ENCODE peak calls at places on chromosomes 11 and 22, in ten cellular contexts. K is foreskin keratinocyte; S is SK-N-SH; O is transverse colon; P is ascending aorta; R is neuronal stem cell; V is pancreas; G is uterus; E is ovary; T is CD8-positive, alpha-beta memory T cell. U is an unnamed sample. For H3K4me1, the result is how much of the 10 kb centered on the place peaks cover.

GRCh38 chr11:130181295-130182272 is 22.0 kb downstream of the ST14 start:
- DNase-seq in R (no peak), E (no peak), T (no peak), S (no peak), P (no peak), G (no peak), O (peak), K (peak), V (peak), U (no peak)

GRCh38 chr11:133311230-133311629 is 221.1 kb downstream of the OPCML start:
- DNase-seq in G (no peak), O (no peak), K (no peak), T (no peak), P (no peak), E (no peak), S (no peak), V (no peak), R (no peak), U (no peak)

GRCh38 chr11:10459029-10459970 is 4.2 kb downstream of the AMPD3 start:
- DNase-seq in S (no peak), E (no peak), P (no peak), R (no peak), G (no peak), T (peak), V (no peak), K (no peak), O (no peak), U (no peak)

GRCh38 chr22:48753381-48753730 is 1074.3 kb downstream of the BRD1 start:
- DNase-seq in E (no peak), G (no peak), O (no peak), K (no peak), R (no peak), P (no peak), V (no peak), T (no peak), S (no peak), U (no peak)

GRCh38 chr11:23797624-23798419 is 699.0 kb upstream of the LUZP2 start:
- DNase-seq in K (peak), P (no peak), G (no peak), S (no peak), O (peak), R (no peak), V (no peak), T (no peak), E (no peak), U (no peak)

GRCh38 chr11:118295834-118296454 is 8.6 kb upstream of the CD3E start:
- DNase-seq in P (no peak), R (no peak), V (no peak), T (no peak), K (peak), G (no peak), O (peak), S (no peak), E (no peak), U (no peak)

GRCh38 chr22:46725096-46725495 is 13.0 kb downstream of the CERK start:
- DNase-seq in P (no peak), G (no peak), O (no peak), T (no peak), V (no peak), S (no peak), E (no peak), K (no peak), R (no peak), U (no peak)

GRCh38 chr11:73761403-73761945 is 600 bp upstream of the RAB6A start:
- DNase-seq in R (no peak), S (no peak), G (no peak), P (no peak), O (peak), E (peak), T (no peak), V (peak), K (no peak), U (no peak)

GRCh38 chr11:10373340-10373739 is 68.5 kb downstream of the ADM start:
- DNase-seq in P (no peak), R (no peak), V (no peak), O (no peak), E (no peak), K (no peak), G (no peak), S (no peak), T (no peak), U (peak)

GRCh38 chr22:37329239-37330140 is 47.2 kb downstream of the CYTH4 start:
- DNase-seq in T (no peak), E (no peak), S (no peak), G (no peak), V (no peak), O (no peak), K (peak), P (no peak), R (no peak), U (no peak)

GRCh38 chr11:70928854-70929598 is 323.4 kb downstream of the SHANK2 start:
- DNase-seq in G (no peak), T (no peak), P (no peak), R (no peak), S (no peak), O (no peak), K (no peak), V (no peak), E (no peak), U (no peak)

GRCh38 chr11:87223816-87224215 is 186.1 kb downstream of the TMEM135 start:
- DNase-seq in V (no peak), T (no peak), S (no peak), K (no peak), G (no peak), R (no peak), O (no peak), E (no peak), P (no peak), U (no peak)

GRCh38 chr22:49991907-49992533 is 20.5 kb downstream of the IL17REL start:
- DNase-seq in O (no peak), E (peak), T (no peak), R (no peak), V (no peak), K (no peak), P (no peak), S (peak), G (no peak), U (no peak)

GRCh38 chr11:127247261-127247660 is 246.7 kb upstream of the KIRREL3 start:
- DNase-seq in S (no peak), E (no peak), R (no peak), O (no peak), P (no peak), G (no peak), V (no peak), T (no peak), K (no peak), U (peak)

GRCh38 chr11:11608783-11609232 is 13.0 kb downstream of the GALNT18 start:
- DNase-seq in P (no peak), O (no peak), T (no peak), E (no peak), R (no peak), K (peak), G (no peak), S (peak), V (no peak), U (peak)

GRCh38 chr11:15374418-15374817 is 259.7 kb downstream of the INSC start:
- DNase-seq in E (no peak), R (no peak), K (no peak), G (no peak), O (no peak), T (no peak), P (no peak), V (no peak), S (no peak), U (no peak)

GRCh38 chr11:35879361-35879760 is 64.5 kb upstream of the LDLRAD3 start:
- DNase-seq in V (no peak), R (no peak), O (no peak), G (no peak), S (no peak), T (no peak), K (no peak), P (no peak), E (no peak), U (no peak)

GRCh38 chr11:34348919-34349318 is 8.9 kb downstream of the ABTB2 start:
- DNase-seq in K (no peak), S (no peak), E (no peak), O (no peak), R (no peak), G (no peak), T (no peak), P (no peak), V (no peak), U (peak)

GRCh38 chr11:45795379-45795778 is 9.6 kb upstream of the SLC35C1 start:
- DNase-seq in R (no peak), S (no peak), E (no peak), G (no peak), K (no peak), P (peak), V (no peak), O (no peak), T (no peak), U (no peak)

GRCh38 chr22:37416806-37417205 is 10.5 kb downstream of the ELFN2 start:
- DNase-seq in V (no peak), S (peak), O (no peak), G (no peak), T (no peak), R (no peak), E (no peak), P (no peak), K (no peak), U (no peak)

GRCh38 chr11:57163160-57163868 is 18.4 kb upstream of the LRRC55 start:
- DNase-seq in S (no peak), V (no peak), T (no peak), K (peak), R (no peak), E (no peak), P (no peak), G (no peak), O (no peak), U (no peak)

DNA sequence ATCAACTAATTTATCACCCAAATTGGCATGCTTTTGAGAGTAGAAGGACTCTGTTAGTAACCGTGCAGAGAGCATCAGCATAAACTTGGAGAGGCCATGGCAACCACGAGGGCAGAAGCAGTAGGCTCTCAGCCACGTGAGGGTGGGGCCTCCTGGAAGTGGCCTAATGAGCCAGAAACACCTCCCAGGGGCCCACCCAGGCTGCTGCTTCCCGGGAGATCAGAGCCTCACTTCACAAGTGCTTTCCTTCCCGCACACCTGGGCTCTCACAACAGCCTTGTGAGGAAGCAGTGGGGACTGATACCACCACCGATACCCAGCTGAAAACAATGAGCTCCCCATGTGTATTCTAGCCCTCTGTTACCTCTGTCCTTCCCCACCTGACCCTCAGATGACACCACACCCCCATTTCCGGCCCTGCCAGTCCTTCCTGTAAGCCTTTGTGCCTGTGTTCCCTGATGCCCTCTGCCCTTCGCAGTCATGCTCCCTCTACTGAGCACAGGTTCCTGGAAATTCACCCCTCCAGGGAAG is 17.0 kb downstream of the TRIM29 start:
- DNase-seq in P (no peak), V (no peak), T (no peak), E (no peak), S (no peak), R (no peak), K (no peak), G (no peak), O (no peak), U (no peak)
- H3K27ac ChIP-seq in P (no peak), V (no peak), T (no peak), E (no peak), S (no peak), R (no peak), K (peak), G (no peak), O (no peak), U (no peak)

GRCh38 chr11:114085965-114086364 is 26.5 kb downstream of the ZBTB16 start:
- DNase-seq in T (no peak), K (no peak), S (no peak), E (no peak), R (no peak), P (peak), G (no peak), O (peak), V (peak), U (no peak)
- H3K4me1 ChIP-seq in T (under half), K (under half), S (under half), E (under half), R (under half), P (half or more), G (under half), O (half or more), V (half or more), U (under half)

GRCh38 chr11:41274831-41275230 is 184.6 kb downstream of the LRRC4C start:
- DNase-seq in V (no peak), R (no peak), E (no peak), T (no peak), O (no peak), K (no peak), P (no peak), S (no peak), G (no peak), U (no peak)
- H3K27ac ChIP-seq in V (no peak), R (no peak), E (no peak), T (no peak), O (no peak), K (no peak), P (no peak), S (no peak), G (no peak), U (no peak)

GRCh38 chr11:1572200-1573076 is at the start of gene DUSP8:
- DNase-seq in E (peak), G (peak), T (peak), O (peak), P (peak), S (peak), R (peak), K (peak), V (peak), U (peak)
- H3K4me1 ChIP-seq in E (under half), G (under half), T (under half), O (half or more), P (under half), S (under half), R (under half), K (under half), V (under half), U (under half)

DNA sequence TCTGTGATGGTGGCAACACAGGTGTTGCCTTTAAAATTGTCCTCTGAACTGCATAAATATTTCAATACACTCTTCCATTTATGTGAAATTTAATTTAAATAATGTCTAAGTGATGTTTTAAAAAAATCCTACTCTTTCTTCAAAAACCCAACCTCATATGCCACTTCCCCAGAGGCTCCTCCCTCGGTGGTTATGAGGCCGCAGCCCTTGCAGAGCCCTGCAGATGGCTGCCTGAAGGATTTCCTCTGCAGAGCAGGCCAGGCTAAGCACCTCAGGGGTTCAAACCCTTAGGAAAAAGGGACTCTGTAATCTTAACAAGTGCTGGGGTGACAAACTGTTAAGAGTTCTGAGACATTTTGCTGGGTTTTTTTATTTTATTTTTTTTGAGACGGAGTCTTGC is 25.2 kb downstream of the MORC2 start:
- DNase-seq in K (no peak), E (no peak), T (peak), V (no peak), R (no peak), S (no peak), G (no peak), P (no peak), O (no peak), U (no peak)
- H3K27ac ChIP-seq in K (no peak), E (no peak), T (no peak), V (no peak), R (no peak), S (no peak), G (no peak), P (peak), O (no peak), U (no peak)

GRCh38 chr22:38504731-38505594 is 1.1 kb downstream of the DDX17 start:
- DNase-seq in O (peak), R (peak), P (peak), V (peak), K (peak), E (peak), S (peak), T (peak), G (peak), U (peak)

GRCh38 chr22:38505595-38506117 is 455 bp downstream of the DDX17 start:
- DNase-seq in G (peak), K (peak), E (peak), R (no peak), P (peak), T (peak), S (peak), V (peak), O (peak), U (peak)

GRCh38 chr22:38506118-38506962 is at the start of gene DDX17:
- DNase-seq in G (peak), T (peak), V (peak), P (peak), K (peak), E (peak), R (peak), O (peak), S (peak), U (peak)

GRCh38 chr22:38501797-38502672 is 4.1 kb downstream of the DDX17 start:
- DNase-seq in O (no peak), V (no peak), S (no peak), E (no peak), G (no peak), R (no peak), K (no peak), T (no peak), P (no peak), U (no peak)

DNA sequence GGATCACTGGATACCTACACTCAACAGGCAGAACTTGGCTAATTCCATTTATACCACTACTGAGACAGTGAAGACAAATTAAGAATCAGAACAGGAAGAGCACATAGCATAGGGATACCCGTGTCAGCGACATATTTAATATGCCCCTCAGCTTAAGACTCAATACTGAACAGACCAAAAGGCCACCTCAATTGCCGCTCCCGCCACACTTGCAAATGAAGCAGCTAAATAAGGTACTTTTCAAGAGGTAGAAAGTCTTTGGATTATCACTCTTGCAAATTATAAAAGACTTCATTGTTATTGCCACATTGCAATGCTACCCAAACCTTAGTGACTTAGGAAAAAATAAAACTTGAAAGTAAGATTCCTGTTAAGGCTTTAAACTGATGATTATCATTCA is 3.1 kb downstream of the DDX17 start:
- DNase-seq in S (no peak), G (no peak), K (no peak), O (no peak), V (no peak), E (no peak), R (no peak), P (no peak), T (no peak), U (no peak)
- H3K4me1 ChIP-seq in S (under half), G (under half), K (under half), O (under half), V (under half), E (under half), R (under half), P (under half), T (half or more), U (under half)

DNA sequence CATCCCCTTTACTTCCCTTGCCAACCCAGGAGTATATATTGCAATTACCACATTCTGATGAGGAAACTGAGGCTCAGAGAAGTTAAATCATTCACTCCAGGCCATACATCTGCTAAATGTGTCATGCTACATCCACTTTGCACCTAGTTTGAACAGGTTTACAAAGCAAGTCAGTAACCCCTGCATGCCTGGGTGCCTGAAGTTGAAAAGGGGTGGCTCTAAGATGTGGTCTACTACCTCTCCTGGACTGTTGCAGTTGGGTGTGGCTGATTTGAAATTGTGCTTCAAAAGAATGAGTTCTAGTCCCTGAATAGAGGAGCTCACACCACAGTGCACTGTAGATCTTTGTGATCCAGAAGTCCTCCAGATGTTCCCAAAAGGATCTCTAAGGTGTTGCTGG is 23.7 kb downstream of the FLI1 start:
- DNase-seq in V (no peak), G (no peak), P (no peak), T (no peak), K (no peak), E (no peak), R (no peak), O (no peak), S (no peak), U (no peak)
- H3K27ac ChIP-seq in V (no peak), G (peak), P (peak), T (no peak), K (no peak), E (no peak), R (no peak), O (peak), S (no peak), U (no peak)

DNA sequence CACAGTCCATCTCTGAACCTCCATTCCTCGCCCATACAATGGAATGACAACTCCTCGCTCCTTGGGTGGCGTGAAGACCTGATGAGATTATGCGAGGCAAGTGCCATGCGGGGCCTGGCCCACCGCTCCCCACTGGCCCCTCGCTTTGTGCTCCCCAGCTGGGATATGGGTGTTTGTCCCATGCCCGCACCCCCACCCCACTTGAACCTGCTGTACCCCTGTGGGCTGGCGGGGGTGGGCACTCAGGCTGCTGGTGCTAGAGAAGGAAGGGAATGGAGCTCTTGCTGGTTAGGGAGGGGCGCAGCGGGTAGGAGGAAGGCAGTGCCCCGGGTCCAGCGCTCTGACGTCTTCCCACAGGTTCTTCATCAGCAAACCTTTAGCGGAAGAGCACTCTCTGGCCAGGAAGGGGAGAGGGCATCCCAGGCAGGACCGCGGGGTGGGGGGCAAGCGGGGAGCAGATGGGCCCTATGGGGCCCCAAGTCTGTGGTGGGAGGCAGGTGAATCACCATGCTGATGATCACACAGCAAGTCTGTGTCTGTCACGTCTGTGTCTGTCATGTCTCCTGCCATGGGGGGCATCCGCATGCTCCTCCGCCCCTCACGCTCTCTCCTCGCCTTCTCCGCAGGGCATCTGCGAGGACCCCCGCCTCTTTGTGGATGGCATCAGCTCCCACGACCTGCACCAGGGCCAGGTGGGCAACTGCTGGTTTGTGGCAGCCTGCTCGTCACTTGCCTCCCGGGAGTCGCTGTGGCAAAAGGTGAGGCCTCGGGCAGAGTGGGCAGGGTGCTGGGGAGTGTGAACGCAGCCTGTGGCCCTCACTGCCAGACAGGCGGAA is 9.4 kb upstream of the OMP start:
- DNase-seq in E (peak), T (no peak), K (no peak), V (no peak), S (no peak), P (no peak), R (no peak), O (no peak), G (no peak), U (no peak)
- H3K4me1 ChIP-seq in E (under half), T (under half), K (under half), V (under half), S (under half), P (under half), R (under half), O (under half), G (under half), U (under half)

U was measured in SJCRH30.